ENCODE peak calls at places on chromosomes 11 and 22, in ten cellular contexts. R is left ventricle myocardium inferior, Q is spleen, F is cardiac muscle cell, V is Panc1, G is upper lobe of right lung, U is heart left ventricle, X is PC-3, E is stomach, Y is neural progenitor cell. A is an unnamed sample.

GRCh38 chr11:77124041-77124440 is 4.0 kb upstream of the MYO7A start:
- DNase-seq in R (no peak), Q (no peak), F (no peak), V (no peak), G (no peak), U (no peak), X (no peak), E (no peak), Y (no peak), A (no peak)

GRCh38 chr11:10979529-10979928 is 121.7 kb upstream of the ZBED5 start:
- DNase-seq in R (no peak), Q (no peak), F (no peak), V (no peak), G (no peak), U (no peak), X (no peak), E (no peak), Y (no peak), A (no peak)

GRCh38 chr11:30586251-30587144 is at the start of gene MPPED2:
- DNase-seq in R (peak; percentile 49), Q (peak; percentile 83), F (peak; percentile 83), V (no peak), G (peak; percentile 65), U (peak; percentile 59), X (no peak), E (no peak), Y (peak; percentile 87), A (peak; percentile 47)

GRCh38 chr22:50282361-50283144 is 12.4 kb upstream of the MAPK11 start:
- DNase-seq in R (no peak), Q (no peak), F (no peak), V (no peak), G (peak; percentile 91), U (no peak), X (peak; percentile 89), E (peak; percentile 91), Y (no peak), A (peak; percentile 89)

GRCh38 chr11:79896258-79896657 is 455.4 kb upstream of the TENM4 start:
- DNase-seq in R (no peak), Q (no peak), F (no peak), V (no peak), G (no peak), U (no peak), X (peak; percentile 27), E (no peak), Y (no peak), A (no peak)

GRCh38 chr11:1401656-1402221 is 12.0 kb downstream of the BRSK2 start:
- DNase-seq in R (peak; percentile 66), Q (no peak), F (peak; percentile 89), V (no peak), G (peak; percentile 87), U (peak; percentile 71), X (peak; percentile 63), E (peak; percentile 66), Y (peak; percentile 93), A (peak; percentile 72)

GRCh38 chr11:72352859-72353551 is 81.3 kb downstream of the CLPB start:
- DNase-seq in R (no peak), Q (no peak), F (peak; percentile 59), V (no peak), G (no peak), U (no peak), X (no peak), E (no peak), Y (peak; percentile 67), A (no peak)

GRCh38 chr11:94771951-94772350 is 3.8 kb downstream of the AMOTL1 start:
- DNase-seq in R (no peak), Q (no peak), F (no peak), V (no peak), G (no peak), U (no peak), X (no peak), E (no peak), Y (no peak), A (no peak)

GRCh38 chr11:57597461-57597892 is at the start of gene SERPING1:
- DNase-seq in R (peak; percentile 79), Q (peak; percentile 72), F (no peak), V (no peak), G (peak; percentile 77), U (peak; percentile 70), X (no peak), E (peak; percentile 34), Y (no peak), A (peak; percentile 70)

GRCh38 chr22:39252461-39253391 is 7.9 kb upstream of the PDGFB start:
- DNase-seq in R (no peak), Q (no peak), F (no peak), V (no peak), G (no peak), U (no peak), X (peak; percentile 71), E (no peak), Y (no peak), A (no peak)

DNA sequence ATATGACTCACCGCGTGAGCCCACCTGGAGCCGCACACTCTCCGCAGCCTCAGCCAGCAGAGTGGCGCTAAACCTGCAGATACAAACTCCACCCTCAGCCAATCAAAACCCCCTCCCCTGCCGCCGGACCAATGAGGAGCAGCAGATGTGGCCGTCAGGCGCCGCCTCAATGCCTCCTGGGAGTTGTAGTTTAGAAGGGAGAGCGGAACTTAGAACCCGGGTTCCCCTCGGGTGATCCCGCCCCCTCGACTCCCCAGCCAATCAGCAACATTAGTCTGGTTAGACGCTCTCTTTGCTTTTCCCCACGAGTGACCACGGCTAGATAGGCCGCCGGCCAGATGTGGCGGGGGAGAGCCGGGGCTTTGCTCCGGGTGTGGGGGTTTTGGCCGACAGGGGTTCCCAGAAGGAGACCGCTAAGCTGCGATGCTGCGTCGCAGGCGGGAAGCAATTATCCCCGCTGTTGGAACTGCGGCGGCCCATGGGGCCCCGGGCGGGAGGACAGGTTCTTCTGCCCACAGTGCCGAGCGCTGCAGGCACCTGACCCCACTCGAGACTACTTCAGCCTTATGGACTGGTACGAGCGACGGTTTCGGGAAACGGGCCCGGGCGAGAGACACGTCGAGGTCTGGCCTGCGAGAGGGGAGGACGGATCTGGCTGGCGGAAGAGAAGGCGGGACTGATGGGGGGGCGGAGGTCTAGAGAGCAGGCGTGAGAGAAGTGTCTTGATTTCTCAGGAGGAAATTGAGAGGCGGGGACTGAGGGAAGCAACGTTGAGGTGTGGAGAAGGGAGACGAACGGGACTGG is at the start of the genes CHEK2 and HSCB:
- DNase-seq in R (peak; percentile 99), Q (peak; percentile 97), F (peak; percentile 98), V (peak; percentile 89), G (peak; percentile 98), U (peak; percentile 99), X (peak; percentile 96), E (peak; percentile 98), Y (peak; percentile 99), A (peak; percentile 98)
- TF ChIP-seq CTCF in R (peak; percentile 21), Q (no peak), F (peak; percentile 2), V (no peak), G (no peak), U (peak; percentile 15), X (peak; percentile 21), E (no peak), Y (peak; percentile 40), A (no peak)

GRCh38 chr11:2524446-2525165 is 79.8 kb downstream of the KCNQ1 start:
- DNase-seq in R (no peak), Q (peak; percentile 59), F (no peak), V (no peak), G (peak; percentile 48), U (peak; percentile 4), X (no peak), E (peak; percentile 26), Y (no peak), A (peak; percentile 31)
- H3K4me1 ChIP-seq in R (peaks cover 20% of the 10 kb centered on the region), Q (peaks cover 22% of the 10 kb centered on the region), F (no peaks in the 10 kb centered on the region), V (no peaks in the 10 kb centered on the region), G (peaks cover 4% of the 10 kb centered on the region), U (peaks cover 18% of the 10 kb centered on the region), X (no peaks in the 10 kb centered on the region), E (peaks cover 37% of the 10 kb centered on the region), Y (no peaks in the 10 kb centered on the region), A (peaks cover 16% of the 10 kb centered on the region)

GRCh38 chr22:27612075-27612474 is 189.5 kb downstream of the MN1 start:
- DNase-seq in R (no peak), Q (peak; percentile 57), F (no peak), V (no peak), G (no peak), U (no peak), X (no peak), E (no peak), Y (no peak), A (no peak)

GRCh38 chr22:27610863-27611786 is 190.4 kb downstream of the MN1 start:
- DNase-seq in R (no peak), Q (peak; percentile 58), F (no peak), V (no peak), G (no peak), U (no peak), X (no peak), E (no peak), Y (no peak), A (no peak)

GRCh38 chr22:27614291-27615007 is 187.1 kb downstream of the MN1 start:
- DNase-seq in R (no peak), Q (no peak), F (no peak), V (no peak), G (no peak), U (no peak), X (no peak), E (no peak), Y (no peak), A (no peak)

GRCh38 chr22:27615408-27615807 is 186.1 kb downstream of the MN1 start:
- DNase-seq in R (no peak), Q (no peak), F (no peak), V (no peak), G (no peak), U (no peak), X (no peak), E (no peak), Y (no peak), A (no peak)

DNA sequence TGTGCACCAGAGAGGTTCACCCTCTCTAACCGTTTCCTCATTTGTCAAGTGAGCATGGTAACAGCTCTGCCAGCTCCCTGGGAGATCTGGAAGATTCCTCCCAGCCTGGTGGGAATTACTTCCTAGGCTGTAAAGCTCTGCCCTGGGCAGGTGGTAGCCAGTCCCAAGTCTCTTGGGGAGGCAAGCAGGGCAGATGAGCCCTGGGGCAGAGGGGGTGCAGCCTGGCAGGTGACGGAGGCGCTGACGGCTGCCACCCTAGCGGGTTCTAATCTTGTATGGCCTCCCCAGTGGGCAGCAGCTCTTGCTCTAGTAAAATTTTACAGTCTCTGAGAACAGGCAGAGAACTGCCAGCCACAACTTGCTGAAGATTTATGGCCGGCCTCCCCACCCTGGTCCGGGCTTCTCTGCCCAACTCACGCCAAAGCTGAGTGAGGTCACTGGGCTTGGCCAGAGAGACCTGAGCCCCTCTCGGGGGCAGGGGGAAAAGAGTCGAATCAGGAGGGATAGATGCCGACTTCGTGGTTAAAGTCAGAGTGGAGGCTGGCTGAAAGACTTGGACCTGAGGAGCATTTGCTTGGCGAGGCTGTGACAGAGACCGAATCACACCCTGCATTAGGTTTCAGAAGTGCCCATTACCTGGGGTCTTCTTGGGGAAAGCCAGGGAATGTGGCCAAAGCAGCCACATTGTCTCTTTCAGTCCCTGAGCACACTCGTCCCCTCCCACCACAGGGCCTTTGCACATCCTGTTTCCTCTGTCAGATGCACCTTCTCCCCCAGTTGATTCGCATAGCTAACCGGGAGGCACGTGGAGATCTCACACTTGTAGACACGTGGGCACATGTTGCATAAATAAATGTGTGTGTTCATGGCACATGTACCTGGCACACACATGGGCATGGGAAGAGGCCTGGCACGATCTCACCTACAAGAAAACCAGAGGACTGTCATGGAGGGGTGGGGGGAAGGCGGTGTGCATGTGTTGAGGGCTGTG is 188.2 kb downstream of the MN1 start:
- DNase-seq in R (no peak), Q (no peak), F (no peak), V (no peak), G (no peak), U (no peak), X (no peak), E (no peak), Y (no peak), A (no peak)
- H3K36me3 ChIP-seq in R (no peaks in the 10 kb centered on the region), Q (no peaks in the 10 kb centered on the region), F (no peaks in the 10 kb centered on the region), V (no peaks in the 10 kb centered on the region), G (no peaks in the 10 kb centered on the region), U (no peaks in the 10 kb centered on the region), X (no peaks in the 10 kb centered on the region), E (no peaks in the 10 kb centered on the region), Y (no peaks in the 10 kb centered on the region), A (no peaks in the 10 kb centered on the region)

GRCh38 chr11:120210651-120211521 is at the start of gene OAF:
- DNase-seq in R (peak; percentile 84), Q (peak; percentile 87), F (peak; percentile 89), V (no peak), G (peak; percentile 78), U (peak; percentile 81), X (peak; percentile 89), E (peak; percentile 64), Y (peak; percentile 94), A (peak; percentile 67)
- TF ChIP-seq CTCF in R (peak; percentile 52), Q (no peak), F (no peak), V (no peak), G (no peak), U (peak; percentile 34), X (peak; percentile 11), E (peak; percentile 5), Y (peak; percentile 21), A (peak; percentile 17)